ENCODE peak calls at places on chromosomes 4 and X, in six cellular contexts. One of them, this sample, is unnamed.

GRCh38 chr4:124936427-124936826 is 223.9 kb upstream of the ANKRD50 start:
- ATAC-seq in stimulated activated naive CD8-positive, alpha-beta T cell treated with anti-CD3 and anti-CD28 coated beads, Interleukin-15, amount 100 ng/mL, for 72 hours: no peak
- ATAC-seq in activated T-cell treated with anti-CD3 and anti-CD28 coated beads, Interleukin-2, amount 50 U/mL, for 4 hours: no peak
- ATAC-seq in left colon: no peak
- ATAC-seq in IMR-90: peak; percentile 70
- ATAC-seq in activated naive CD8-positive, alpha-beta T cell treated with anti-CD3 and anti-CD28 coated beads, Interleukin-2, amount 10 ng/mL, durations not matched to agents 7 days and 5 days: no peak
- ATAC-seq in this sample: no peak

GRCh38 chr4:170106899-170107298 is 17.1 kb upstream of the AADAT start:
- ATAC-seq in stimulated activated naive CD8-positive, alpha-beta T cell treated with anti-CD3 and anti-CD28 coated beads, Interleukin-15, amount 100 ng/mL, for 72 hours: no peak
- ATAC-seq in activated T-cell treated with anti-CD3 and anti-CD28 coated beads, Interleukin-2, amount 50 U/mL, for 4 hours: no peak
- ATAC-seq in left colon: no peak
- ATAC-seq in IMR-90: no peak
- ATAC-seq in activated naive CD8-positive, alpha-beta T cell treated with anti-CD3 and anti-CD28 coated beads, Interleukin-2, amount 10 ng/mL, durations not matched to agents 7 days and 5 days: no peak
- ATAC-seq in this sample: no peak

GRCh38 chrX:6685489-6685888 is 150.6 kb upstream of the VCX3A start:
- ATAC-seq in stimulated activated naive CD8-positive, alpha-beta T cell treated with anti-CD3 and anti-CD28 coated beads, Interleukin-15, amount 100 ng/mL, for 72 hours: no peak
- ATAC-seq in activated T-cell treated with anti-CD3 and anti-CD28 coated beads, Interleukin-2, amount 50 U/mL, for 4 hours: no peak
- ATAC-seq in left colon: peak; percentile 99
- ATAC-seq in IMR-90: no peak
- ATAC-seq in activated naive CD8-positive, alpha-beta T cell treated with anti-CD3 and anti-CD28 coated beads, Interleukin-2, amount 10 ng/mL, durations not matched to agents 7 days and 5 days: no peak
- ATAC-seq in this sample: no peak

GRCh38 chr4:39480251-39480650 is 21.4 kb downstream of the LIAS start:
- ATAC-seq in stimulated activated naive CD8-positive, alpha-beta T cell treated with anti-CD3 and anti-CD28 coated beads, Interleukin-15, amount 100 ng/mL, for 72 hours: no peak
- ATAC-seq in activated T-cell treated with anti-CD3 and anti-CD28 coated beads, Interleukin-2, amount 50 U/mL, for 4 hours: no peak
- ATAC-seq in left colon: no peak
- ATAC-seq in IMR-90: no peak
- ATAC-seq in activated naive CD8-positive, alpha-beta T cell treated with anti-CD3 and anti-CD28 coated beads, Interleukin-2, amount 10 ng/mL, durations not matched to agents 7 days and 5 days: no peak
- ATAC-seq in this sample: no peak

GRCh38 chr4:30726090-30726668 is 6.0 kb downstream of the PCDH7 start:
- ATAC-seq in stimulated activated naive CD8-positive, alpha-beta T cell treated with anti-CD3 and anti-CD28 coated beads, Interleukin-15, amount 100 ng/mL, for 72 hours: no peak
- ATAC-seq in activated T-cell treated with anti-CD3 and anti-CD28 coated beads, Interleukin-2, amount 50 U/mL, for 4 hours: no peak
- ATAC-seq in left colon: no peak
- ATAC-seq in IMR-90: no peak
- ATAC-seq in activated naive CD8-positive, alpha-beta T cell treated with anti-CD3 and anti-CD28 coated beads, Interleukin-2, amount 10 ng/mL, durations not matched to agents 7 days and 5 days: no peak
- ATAC-seq in this sample: no peak

GRCh38 chr4:181830404-181831035 is 412.7 kb upstream of the TENM3 start:
- ATAC-seq in stimulated activated naive CD8-positive, alpha-beta T cell treated with anti-CD3 and anti-CD28 coated beads, Interleukin-15, amount 100 ng/mL, for 72 hours: no peak
- ATAC-seq in activated T-cell treated with anti-CD3 and anti-CD28 coated beads, Interleukin-2, amount 50 U/mL, for 4 hours: no peak
- ATAC-seq in left colon: no peak
- ATAC-seq in IMR-90: no peak
- ATAC-seq in activated naive CD8-positive, alpha-beta T cell treated with anti-CD3 and anti-CD28 coated beads, Interleukin-2, amount 10 ng/mL, durations not matched to agents 7 days and 5 days: no peak
- ATAC-seq in this sample: no peak

GRCh38 chr4:141614878-141615586 is 21.4 kb upstream of the IL15 start:
- ATAC-seq in stimulated activated naive CD8-positive, alpha-beta T cell treated with anti-CD3 and anti-CD28 coated beads, Interleukin-15, amount 100 ng/mL, for 72 hours: no peak
- ATAC-seq in activated T-cell treated with anti-CD3 and anti-CD28 coated beads, Interleukin-2, amount 50 U/mL, for 4 hours: no peak
- ATAC-seq in left colon: peak; percentile 48
- ATAC-seq in IMR-90: no peak
- ATAC-seq in activated naive CD8-positive, alpha-beta T cell treated with anti-CD3 and anti-CD28 coated beads, Interleukin-2, amount 10 ng/mL, durations not matched to agents 7 days and 5 days: no peak
- ATAC-seq in this sample: no peak

GRCh38 chrX:11970935-11971334 is 167.3 kb upstream of the FRMPD4 start:
- ATAC-seq in stimulated activated naive CD8-positive, alpha-beta T cell treated with anti-CD3 and anti-CD28 coated beads, Interleukin-15, amount 100 ng/mL, for 72 hours: no peak
- ATAC-seq in activated T-cell treated with anti-CD3 and anti-CD28 coated beads, Interleukin-2, amount 50 U/mL, for 4 hours: no peak
- ATAC-seq in left colon: no peak
- ATAC-seq in IMR-90: no peak
- ATAC-seq in activated naive CD8-positive, alpha-beta T cell treated with anti-CD3 and anti-CD28 coated beads, Interleukin-2, amount 10 ng/mL, durations not matched to agents 7 days and 5 days: no peak
- ATAC-seq in this sample: no peak

GRCh38 chrX:10104958-10105658 is 51.7 kb upstream of the CLCN4 start:
- ATAC-seq in stimulated activated naive CD8-positive, alpha-beta T cell treated with anti-CD3 and anti-CD28 coated beads, Interleukin-15, amount 100 ng/mL, for 72 hours: no peak
- ATAC-seq in activated T-cell treated with anti-CD3 and anti-CD28 coated beads, Interleukin-2, amount 50 U/mL, for 4 hours: no peak
- ATAC-seq in left colon: no peak
- ATAC-seq in IMR-90: no peak
- ATAC-seq in activated naive CD8-positive, alpha-beta T cell treated with anti-CD3 and anti-CD28 coated beads, Interleukin-2, amount 10 ng/mL, durations not matched to agents 7 days and 5 days: no peak
- ATAC-seq in this sample: no peak

GRCh38 chr4:159837071-159837470 is 734.2 kb downstream of the RAPGEF2 start:
- ATAC-seq in stimulated activated naive CD8-positive, alpha-beta T cell treated with anti-CD3 and anti-CD28 coated beads, Interleukin-15, amount 100 ng/mL, for 72 hours: no peak
- ATAC-seq in activated T-cell treated with anti-CD3 and anti-CD28 coated beads, Interleukin-2, amount 50 U/mL, for 4 hours: no peak
- ATAC-seq in left colon: no peak
- ATAC-seq in IMR-90: no peak
- ATAC-seq in activated naive CD8-positive, alpha-beta T cell treated with anti-CD3 and anti-CD28 coated beads, Interleukin-2, amount 10 ng/mL, durations not matched to agents 7 days and 5 days: no peak
- ATAC-seq in this sample: no peak